ENCODE peak calls at places on chromosomes 16 and 17, in seven cellular contexts. Z is Daoy, M is HEK293T, H is RWPE1, F is T-helper 17 cell, O is NAMALWA, J is NCI-H748 treated with DMSO at 0.1 percent for 48 hours. U is an unnamed sample.

GRCh38 chr17:71402661-71403141 is 718.1 kb upstream of the SOX9 start:
- DNase-seq in Z (peak), M (no peak), H (peak), F (no peak), O (no peak), J (peak), U (no peak)

GRCh38 chr17:61414141-61414935 is 14.7 kb downstream of the TBX2 start:
- DNase-seq in Z (no peak), M (no peak), H (no peak), F (no peak), O (no peak), J (no peak), U (no peak)

GRCh38 chr17:61015966-61016365 is 338.3 kb downstream of the BCAS3 start:
- DNase-seq in Z (no peak), M (no peak), H (no peak), F (no peak), O (no peak), J (no peak), U (no peak)

GRCh38 chr16:84788968-84789371 is 30.8 kb upstream of the CRISPLD2 start:
- DNase-seq in Z (no peak), M (no peak), H (no peak), F (no peak), O (no peak), J (no peak), U (peak)

GRCh38 chr16:71303938-71304337 is 14.7 kb upstream of the CMTR2 start:
- DNase-seq in Z (peak), M (no peak), H (peak), F (no peak), O (no peak), J (no peak), U (no peak)

GRCh38 chr17:75636381-75637142 is 3.3 kb downstream of the SMIM5 start:
- DNase-seq in Z (no peak), M (no peak), H (no peak), F (no peak), O (no peak), J (no peak), U (no peak)

GRCh38 chr16:58678269-58678668 is 6.3 kb downstream of the SLC38A7 start:
- DNase-seq in Z (no peak), M (no peak), H (no peak), F (no peak), O (no peak), J (no peak), U (no peak)

GRCh38 chr16:46895399-46896313 is 11.5 kb downstream of the GPT2 start:
- DNase-seq in Z (no peak), M (no peak), H (no peak), F (no peak), O (no peak), J (no peak), U (no peak)

GRCh38 chr17:37118738-37119137 is 170.0 kb downstream of the AATF start:
- DNase-seq in Z (no peak), M (no peak), H (no peak), F (no peak), O (no peak), J (no peak), U (no peak)

GRCh38 chr16:89687092-89687940 is 827 bp downstream of the CDK10 start:
- DNase-seq in Z (peak), M (no peak), H (peak), F (no peak), O (peak), J (no peak), U (no peak)

GRCh38 chr16:50025544-50025931 is 513 bp downstream of the CNEP1R1 start:
- DNase-seq in Z (no peak), M (peak), H (peak), F (peak), O (peak), J (no peak), U (peak)

GRCh38 chr16:79768594-79768993 is 168.1 kb upstream of the MAF start:
- DNase-seq in Z (peak), M (no peak), H (no peak), F (no peak), O (no peak), J (no peak), U (no peak)

GRCh38 chr17:45995617-45996270 is 3.3 kb upstream of the STH start:
- DNase-seq in Z (no peak), M (no peak), H (no peak), F (no peak), O (no peak), J (no peak), U (no peak)

GRCh38 chr16:56938664-56939513 is 6.9 kb downstream of the HERPUD1 start:
- DNase-seq in Z (no peak), M (no peak), H (no peak), F (no peak), O (peak), J (no peak), U (no peak)

GRCh38 chr16:67872631-67873434 is at the start of gene EDC4:
- DNase-seq in Z (peak), M (peak), H (peak), F (peak), O (peak), J (no peak), U (peak)

GRCh38 chr16:86685071-86685470 is 106.7 kb downstream of the FOXL1 start:
- DNase-seq in Z (no peak), M (no peak), H (no peak), F (no peak), O (no peak), J (no peak), U (no peak)

GRCh38 chr17:31680126-31680525 is 178.9 kb downstream of the COPRS start:
- DNase-seq in Z (no peak), M (no peak), H (no peak), F (no peak), O (no peak), J (no peak), U (peak)

GRCh38 chr17:77100009-77100408 is 40.8 kb upstream of the SEC14L1 start:
- DNase-seq in Z (no peak), M (no peak), H (no peak), F (no peak), O (no peak), J (no peak), U (peak)

GRCh38 chr17:19365833-19366636 is 3.5 kb upstream of the B9D1 start:
- DNase-seq in Z (no peak), M (no peak), H (no peak), F (no peak), O (no peak), J (no peak), U (no peak)

GRCh38 chr16:67723151-67723915 is 4.2 kb upstream of the GFOD2 start:
- DNase-seq in Z (peak), M (no peak), H (peak), F (no peak), O (no peak), J (no peak), U (no peak)

GRCh38 chr16:29290631-29291247 is 115.8 kb downstream of the NPIPB11 start:
- DNase-seq in Z (peak), M (peak), H (peak), F (no peak), O (no peak), J (no peak), U (peak)

GRCh38 chr16:87570938-87571867 is 31.1 kb upstream of the JPH3 start:
- DNase-seq in Z (peak), M (peak), H (no peak), F (no peak), O (peak), J (peak), U (peak)

GRCh38 chr17:19538095-19539039 is 4.7 kb downstream of the SLC47A1 start:
- DNase-seq in Z (no peak), M (no peak), H (no peak), F (no peak), O (peak), J (no peak), U (peak)

GRCh38 chr17:4908711-4909496 is 6.0 kb upstream of the CHRNE start:
- DNase-seq in Z (peak), M (peak), H (peak), F (peak), O (peak), J (peak), U (peak)

GRCh38 chr16:59899940-59900339 is 1165.8 kb upstream of the GOT2 start:
- DNase-seq in Z (no peak), M (no peak), H (no peak), F (no peak), O (no peak), J (no peak), U (peak)

GRCh38 chr17:1031711-1032110 is 34.8 kb downstream of the TIMM22 start:
- DNase-seq in Z (no peak), M (no peak), H (no peak), F (no peak), O (no peak), J (no peak), U (no peak)

GRCh38 chr17:44254696-44255095 is 13.2 kb downstream of the SLC4A1 start:
- DNase-seq in Z (no peak), M (no peak), H (no peak), F (no peak), O (no peak), J (no peak), U (no peak)

GRCh38 chr16:81650982-81651562 is 128.0 kb upstream of the PLCG2 start:
- DNase-seq in Z (no peak), M (no peak), H (no peak), F (no peak), O (no peak), J (no peak), U (no peak)

GRCh38 chr17:521168-521525 is 168.5 kb upstream of the RPH3AL start:
- DNase-seq in Z (no peak), M (no peak), H (no peak), F (no peak), O (no peak), J (no peak), U (no peak)

GRCh38 chr17:70527364-70527888 is 358.1 kb downstream of the KCNJ2 start:
- DNase-seq in Z (no peak), M (no peak), H (no peak), F (no peak), O (no peak), J (no peak), U (peak)

GRCh38 chr17:39196820-39197331 is 593 bp downstream of the CACNB1 start:
- DNase-seq in Z (no peak), M (no peak), H (peak), F (no peak), O (no peak), J (no peak), U (no peak)

GRCh38 chr16:56885446-56886162 is 20.6 kb downstream of the SLC12A3 start:
- DNase-seq in Z (no peak), M (no peak), H (no peak), F (no peak), O (no peak), J (no peak), U (no peak)

GRCh38 chr17:72150632-72151460 is 30.0 kb downstream of the SOX9 start:
- DNase-seq in Z (no peak), M (no peak), H (no peak), F (no peak), O (no peak), J (no peak), U (no peak)

GRCh38 chr17:74712756-74713155 is at the start of gene CD300LF:
- DNase-seq in Z (no peak), M (no peak), H (no peak), F (no peak), O (no peak), J (no peak), U (peak)

GRCh38 chr17:67689534-67690177 is 28.1 kb upstream of the NOL11 start:
- DNase-seq in Z (peak), M (peak), H (peak), F (no peak), O (peak), J (peak), U (peak)

GRCh38 chr17:5680766-5681165 is 96.5 kb upstream of the NLRP1 start:
- DNase-seq in Z (no peak), M (no peak), H (no peak), F (no peak), O (no peak), J (no peak), U (no peak)

GRCh38 chr17:45341389-45342158 is 24.8 kb upstream of the MAP3K14 start:
- DNase-seq in Z (peak), M (peak), H (peak), F (no peak), O (no peak), J (no peak), U (peak)

U was measured in NB4.